ENCODE peak calls at places on chromosomes 2 and 18, in eight cellular contexts. C is fibroblast of lung, Y is neuronal stem cell, Q is IMR-90, V is K562, D is neural progenitor cell, M is GM23338, U is DND-41. G is an unnamed sample.

GRCh38 chr2:165205865-165206264 is 2.0 kb upstream of the SCN3A start:
- DNase-seq in C (no peak), Y (no peak), Q (no peak), V (no peak), D (no peak), M (no peak), U (no peak), G (no peak)

GRCh38 chr2:72117718-72118117 is 29.9 kb downstream of the CYP26B1 start:
- DNase-seq in C (no peak), Y (no peak), Q (no peak), V (no peak), D (no peak), M (no peak), U (no peak), G (no peak)

GRCh38 chr18:13543811-13544732 is 182.3 kb downstream of the FAM210A start:
- DNase-seq in C (no peak), Y (no peak), Q (no peak), V (no peak), D (no peak), M (no peak), U (no peak), G (no peak)

GRCh38 chr2:201261471-201261870 is 1.1 kb downstream of the CASP8 start:
- DNase-seq in C (no peak), Y (no peak), Q (no peak), V (no peak), D (no peak), M (peak), U (peak), G (no peak)

GRCh38 chr2:195009202-195009601 is 647.8 kb upstream of the SLC39A10 start:
- DNase-seq in C (peak), Y (no peak), Q (peak), V (no peak), D (no peak), M (no peak), U (no peak), G (no peak)

GRCh38 chr2:133884739-133885381 is 316.6 kb upstream of the NCKAP5 start:
- DNase-seq in C (peak), Y (no peak), Q (peak), V (no peak), D (no peak), M (peak), U (no peak), G (no peak)

GRCh38 chr2:230472619-230473018 is 56.6 kb downstream of the SP100 start:
- DNase-seq in C (peak), Y (no peak), Q (peak), V (no peak), D (no peak), M (no peak), U (no peak), G (peak)

GRCh38 chr2:231632559-231633142 is 40.0 kb downstream of the TEX44 start:
- DNase-seq in C (peak), Y (no peak), Q (peak), V (no peak), D (no peak), M (no peak), U (no peak), G (peak)

GRCh38 chr18:79397830-79398761 is 2.4 kb downstream of the NFATC1 start:
- DNase-seq in C (no peak), Y (no peak), Q (no peak), V (no peak), D (no peak), M (no peak), U (no peak), G (no peak)

GRCh38 chr2:45283764-45284620 is 274.7 kb upstream of the SIX2 start:
- DNase-seq in C (peak), Y (no peak), Q (peak), V (no peak), D (no peak), M (no peak), U (no peak), G (peak)

GRCh38 chr2:42908538-42909200 is 116.3 kb upstream of the HAAO start:
- DNase-seq in C (peak), Y (no peak), Q (peak), V (no peak), D (no peak), M (no peak), U (no peak), G (no peak)

GRCh38 chr2:146850746-146851145 is 994.1 kb upstream of the ACVR2A start:
- DNase-seq in C (no peak), Y (no peak), Q (no peak), V (no peak), D (no peak), M (no peak), U (no peak), G (peak)

GRCh38 chr18:30499721-30500120 is 542.8 kb downstream of the DSC3 start:
- DNase-seq in C (no peak), Y (no peak), Q (no peak), V (no peak), D (no peak), M (no peak), U (no peak), G (no peak)

GRCh38 chr2:545228-545627 is 132.0 kb downstream of the TMEM18 start:
- DNase-seq in C (no peak), Y (no peak), Q (no peak), V (no peak), D (no peak), M (no peak), U (no peak), G (no peak)

GRCh38 chr2:241853651-241854341 is 4.9 kb downstream of the PDCD1 start:
- DNase-seq in C (no peak), Y (no peak), Q (peak), V (no peak), D (no peak), M (no peak), U (no peak), G (peak)

GRCh38 chr18:48851563-48851962 is 99.2 kb downstream of the SMAD7 start:
- DNase-seq in C (no peak), Y (no peak), Q (no peak), V (no peak), D (no peak), M (no peak), U (no peak), G (no peak)

GRCh38 chr18:43651067-43651466 is 373.8 kb upstream of the SYT4 start:
- DNase-seq in C (no peak), Y (no peak), Q (no peak), V (no peak), D (no peak), M (no peak), U (no peak), G (no peak)

GRCh38 chr2:177143444-177143843 is 69.2 kb upstream of the HNRNPA3 start:
- DNase-seq in C (peak), Y (no peak), Q (peak), V (no peak), D (peak), M (peak), U (no peak), G (peak)

GRCh38 chr2:3635171-3636008 is 22.6 kb upstream of the ALLC start:
- DNase-seq in C (no peak), Y (no peak), Q (no peak), V (no peak), D (no peak), M (no peak), U (no peak), G (no peak)

GRCh38 chr2:101781730-101782426 is 84.4 kb downstream of the MAP4K4 start:
- DNase-seq in C (no peak), Y (no peak), Q (no peak), V (no peak), D (no peak), M (no peak), U (no peak), G (no peak)

GRCh38 chr2:238271061-238271554 is 17.3 kb downstream of the PER2 start:
- DNase-seq in C (no peak), Y (no peak), Q (no peak), V (no peak), D (no peak), M (no peak), U (no peak), G (no peak)

GRCh38 chr2:27275211-27276150 is at the start of gene DNAJC5G:
- DNase-seq in C (no peak), Y (no peak), Q (no peak), V (no peak), D (no peak), M (no peak), U (no peak), G (no peak)

DNA sequence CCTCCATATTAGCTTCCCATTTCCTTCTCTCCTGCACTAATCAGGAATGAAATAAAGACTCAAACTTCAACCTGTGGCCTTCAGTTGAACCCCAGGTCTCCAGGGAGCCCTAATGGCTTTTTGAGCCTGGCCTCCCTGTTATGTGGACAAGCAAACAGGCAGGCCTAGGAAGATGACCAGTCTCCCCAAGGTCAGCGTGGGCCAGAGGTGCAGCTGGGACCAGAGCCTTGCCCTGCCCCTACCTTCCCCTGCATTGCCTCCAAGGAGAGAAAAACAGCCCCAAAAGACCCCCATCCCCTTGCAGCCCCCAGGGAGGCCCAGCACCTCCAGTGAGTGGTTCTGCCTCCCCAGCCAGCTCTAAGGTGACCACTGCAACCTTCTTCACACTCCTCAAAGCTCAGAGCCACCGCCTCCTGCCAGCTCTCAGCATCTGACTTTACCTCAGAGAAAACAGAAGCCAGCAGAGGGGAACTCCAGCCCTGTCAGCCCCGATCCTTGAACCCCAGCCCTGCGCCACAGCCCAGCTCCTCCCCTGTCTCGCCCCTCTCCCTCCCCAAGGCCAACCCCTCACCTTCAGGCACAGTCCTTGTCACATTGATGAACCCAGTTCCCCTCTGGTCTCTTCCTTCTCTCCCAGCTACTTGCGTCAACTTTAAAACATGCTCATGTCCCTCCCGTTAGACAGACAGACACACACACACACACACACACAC is 59.5 kb upstream of the ID2 start:
- DNase-seq in C (no peak), Y (no peak), Q (no peak), V (no peak), D (no peak), M (no peak), U (no peak), G (no peak)
- H2AFZ ChIP-seq in C (no peak), Y (no peak), Q (peak), V (no peak), D (no peak), M (no peak), U (no peak), G (no peak)

GRCh38 chr2:217106650-217107014 is 246.8 kb upstream of the TNP1 start:
- DNase-seq in C (peak), Y (no peak), Q (peak), V (peak), D (peak), M (peak), U (no peak), G (peak)

GRCh38 chr2:217107480-217107879 is 247.6 kb upstream of the TNP1 start:
- DNase-seq in C (no peak), Y (no peak), Q (no peak), V (no peak), D (no peak), M (no peak), U (no peak), G (no peak)

GRCh38 chr2:217105733-217106649 is 246.1 kb upstream of the TNP1 start:
- DNase-seq in C (peak), Y (no peak), Q (peak), V (peak), D (no peak), M (peak), U (no peak), G (peak)

GRCh38 chr2:217108575-217109027 is 248.7 kb upstream of the TNP1 start:
- DNase-seq in C (no peak), Y (no peak), Q (no peak), V (peak), D (no peak), M (no peak), U (no peak), G (no peak)

DNA sequence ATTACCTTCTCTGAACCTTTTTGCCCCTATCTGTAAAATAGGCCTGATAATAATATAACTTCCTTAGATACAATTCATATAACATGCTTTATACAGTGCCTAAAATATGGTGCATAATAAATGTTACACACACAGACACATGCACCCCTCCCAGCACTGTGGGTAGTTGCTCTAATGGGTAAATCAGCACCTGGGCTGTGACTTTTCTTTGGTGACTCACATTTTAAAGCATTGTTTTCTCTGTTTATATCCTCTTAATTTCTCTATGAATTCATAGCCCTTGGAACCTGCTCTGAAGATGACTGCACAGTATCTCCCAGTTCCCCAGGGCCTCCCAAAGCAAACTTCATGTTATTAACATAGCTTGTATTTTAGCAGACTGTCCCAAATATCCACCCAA is 248.2 kb upstream of the TNP1 start:
- DNase-seq in C (no peak), Y (no peak), Q (no peak), V (no peak), D (no peak), M (no peak), U (no peak), G (no peak)
- H2AFZ ChIP-seq in C (no peak), Y (peak), Q (no peak), V (peak), D (no peak), M (no peak), U (no peak), G (no peak)

GRCh38 chr2:21039080-21039556 is 4.8 kb downstream of the APOB start:
- DNase-seq in C (no peak), Y (no peak), Q (no peak), V (no peak), D (no peak), M (no peak), U (no peak), G (no peak)
- H2AFZ ChIP-seq in C (no peak), Y (no peak), Q (no peak), V (no peak), D (no peak), M (no peak), U (no peak), G (no peak)

DNA sequence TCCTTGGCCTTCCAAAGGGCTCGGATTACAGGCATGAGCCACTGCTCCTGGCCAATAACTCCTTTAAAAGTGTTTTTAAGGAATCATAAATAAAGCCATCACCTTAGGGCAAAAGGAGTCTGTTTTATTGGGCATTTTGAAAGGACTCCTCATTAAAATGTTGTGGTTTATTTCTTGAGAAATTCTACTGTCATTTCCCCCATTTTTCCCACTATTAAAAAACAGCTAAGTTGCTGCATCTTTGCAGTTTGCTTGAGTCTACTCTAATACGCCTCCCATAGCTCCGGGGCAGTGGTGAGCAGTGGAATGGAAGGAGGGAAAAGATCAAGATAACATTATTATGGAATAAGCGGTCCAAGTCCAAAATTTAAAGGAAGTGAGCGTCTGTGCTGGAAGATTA is 293.2 kb downstream of the PIEZO2 start:
- DNase-seq in C (no peak), Y (no peak), Q (no peak), V (no peak), D (no peak), M (no peak), U (no peak), G (no peak)
- H2AFZ ChIP-seq in C (no peak), Y (no peak), Q (no peak), V (peak), D (no peak), M (no peak), U (no peak), G (no peak)

GRCh38 chr2:170925923-170926322 is 3.1 kb upstream of the GORASP2 start:
- DNase-seq in C (no peak), Y (no peak), Q (no peak), V (no peak), D (no peak), M (no peak), U (no peak), G (no peak)

GRCh38 chr2:170928036-170928823 is 823 bp upstream of the GORASP2 start:
- DNase-seq in C (peak), Y (no peak), Q (peak), V (no peak), D (peak), M (peak), U (peak), G (peak)

GRCh38 chr2:170928824-170929685 is at the start of gene GORASP2:
- DNase-seq in C (peak), Y (peak), Q (peak), V (peak), D (peak), M (peak), U (peak), G (peak)

GRCh38 chr2:170924969-170925368 is 4.1 kb upstream of the GORASP2 start:
- DNase-seq in C (no peak), Y (no peak), Q (no peak), V (no peak), D (no peak), M (no peak), U (no peak), G (no peak)

DNA sequence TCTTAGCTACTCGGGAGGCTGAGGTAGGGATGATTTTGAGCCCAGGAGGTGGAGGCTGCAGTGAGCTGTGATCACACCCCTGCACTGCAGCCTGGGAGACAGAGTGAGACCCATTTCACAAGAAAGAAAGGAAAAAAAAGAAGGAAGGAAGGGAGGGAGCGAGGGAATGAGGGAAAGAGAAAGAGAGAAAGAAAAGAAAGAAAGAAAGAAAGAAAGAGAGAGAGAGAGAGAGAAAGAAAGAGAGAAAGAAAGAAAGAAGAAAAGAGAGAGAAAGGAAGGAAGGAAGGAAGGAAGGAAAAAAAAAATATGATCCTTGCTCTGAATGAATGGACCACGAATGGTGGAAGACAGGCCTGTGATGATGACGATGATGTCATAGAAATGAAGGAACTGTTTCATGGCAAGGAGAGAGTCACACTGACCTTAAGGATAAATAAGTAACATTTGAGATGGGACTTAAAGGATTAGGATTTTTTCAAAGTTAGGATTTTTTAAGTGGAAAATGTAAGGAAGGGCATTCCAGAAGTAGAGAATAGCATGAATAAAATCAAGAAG is 2.2 kb upstream of the GORASP2 start:
- DNase-seq in C (no peak), Y (no peak), Q (no peak), V (no peak), D (no peak), M (no peak), U (no peak), G (no peak)
- H2AFZ ChIP-seq in C (no peak), Y (no peak), Q (no peak), V (no peak), D (no peak), M (no peak), U (no peak), G (no peak)

GRCh38 chr2:37390777-37391176 is 46.3 kb downstream of the QPCT start:
- DNase-seq in C (no peak), Y (no peak), Q (no peak), V (no peak), D (no peak), M (no peak), U (no peak), G (no peak)
- H2AFZ ChIP-seq in C (no peak), Y (no peak), Q (peak), V (no peak), D (no peak), M (no peak), U (no peak), G (no peak)